ENCODE peak calls at places on chromosomes 11 and 22, in six cellular contexts. D, I, B, U, F and Q are unnamed samples.

GRCh38 chr11:45079943-45080719 is 66.3 kb upstream of the PRDM11 start:
- DNase-seq in F (peak), D (no peak), B (peak), U (peak), I (no peak), Q (no peak)

GRCh38 chr11:107018902-107019493 is 722 bp upstream of the GUCY1A2 start:
- DNase-seq in D (peak), F (no peak), I (peak), U (no peak), B (peak), Q (no peak)

GRCh38 chr11:9265211-9266131 is at the start of gene DENND5A:
- DNase-seq in D (peak), F (peak), B (peak), U (peak), I (peak), Q (no peak)

GRCh38 chr11:113373306-113373705 is 14.3 kb upstream of the ANKK1 start:
- DNase-seq in D (no peak), I (peak), B (peak), F (no peak), U (no peak), Q (no peak)

GRCh38 chr22:28923826-28924732 is 40.7 kb downstream of the ZNRF3 start:
- DNase-seq in U (no peak), F (no peak), I (no peak), D (peak), B (no peak), Q (no peak)

GRCh38 chr11:27401280-27401679 is 38.3 kb upstream of the CCDC34 start:
- DNase-seq in U (no peak), F (no peak), D (no peak), B (no peak), I (no peak), Q (no peak)

GRCh38 chr11:47572715-47573255 is 6.0 kb downstream of the KBTBD4 start:
- DNase-seq in I (no peak), F (no peak), D (no peak), B (no peak), U (no peak), Q (no peak)

GRCh38 chr11:76206327-76207081 is at the start of gene WNT11:
- DNase-seq in I (peak), F (peak), U (no peak), D (no peak), B (peak), Q (no peak)

GRCh38 chr11:78798567-78799170 is 224.0 kb upstream of the NARS2 start:
- DNase-seq in D (no peak), I (peak), U (peak), F (peak), B (peak), Q (no peak)

GRCh38 chr22:48332438-48333322 is 1495.0 kb downstream of the BRD1 start:
- DNase-seq in I (no peak), F (no peak), B (no peak), U (no peak), D (no peak), Q (no peak)